ENCODE peak calls at places on chromosomes 7 and 10, in four cellular contexts. U is GM12878, Y is HepG2, S is K562. P is an unnamed sample.

GRCh38 chr7:88835147-88835728 is 39.7 kb upstream of the TEX47 start:
- DNase-seq in U (peak), Y (peak), S (peak), P (peak)

GRCh38 chr10:96089670-96090462 is 40.2 kb upstream of the ZNF518A start:
- DNase-seq in U (peak), Y (peak), S (peak), P (peak)

GRCh38 chr10:121077331-121077730 is 226.2 kb downstream of the WDR11 start:
- DNase-seq in U (no peak), Y (no peak), S (no peak), P (no peak)

GRCh38 chr7:75842836-75843446 is 29.3 kb upstream of the CCL24 start:
- DNase-seq in U (peak), Y (peak), S (peak), P (no peak)

GRCh38 chr7:27108390-27109127 is 6.1 kb upstream of the HOXA2 start:
- DNase-seq in U (no peak), Y (no peak), S (no peak), P (no peak)

GRCh38 chr7:69232445-69233376 is 365.6 kb upstream of the AUTS2 start:
- DNase-seq in U (no peak), Y (no peak), S (no peak), P (peak)

GRCh38 chr7:33853361-33854062 is 51.8 kb upstream of the BMPER start:
- DNase-seq in U (no peak), Y (no peak), S (no peak), P (no peak)

GRCh38 chr7:55369427-55369826 is 4.3 kb downstream of the LANCL2 start:
- DNase-seq in U (no peak), Y (no peak), S (no peak), P (no peak)

GRCh38 chr7:16564909-16565426 is 38.3 kb downstream of the LRRC72 start:
- DNase-seq in U (peak), Y (peak), S (peak), P (peak)

GRCh38 chr10:17747883-17748550 is 4.0 kb upstream of the TMEM236 start:
- DNase-seq in U (no peak), Y (peak), S (no peak), P (no peak)

GRCh38 chr7:96287168-96287567 is 34.7 kb downstream of the SLC25A13 start:
- DNase-seq in U (no peak), Y (no peak), S (no peak), P (no peak)

DNA sequence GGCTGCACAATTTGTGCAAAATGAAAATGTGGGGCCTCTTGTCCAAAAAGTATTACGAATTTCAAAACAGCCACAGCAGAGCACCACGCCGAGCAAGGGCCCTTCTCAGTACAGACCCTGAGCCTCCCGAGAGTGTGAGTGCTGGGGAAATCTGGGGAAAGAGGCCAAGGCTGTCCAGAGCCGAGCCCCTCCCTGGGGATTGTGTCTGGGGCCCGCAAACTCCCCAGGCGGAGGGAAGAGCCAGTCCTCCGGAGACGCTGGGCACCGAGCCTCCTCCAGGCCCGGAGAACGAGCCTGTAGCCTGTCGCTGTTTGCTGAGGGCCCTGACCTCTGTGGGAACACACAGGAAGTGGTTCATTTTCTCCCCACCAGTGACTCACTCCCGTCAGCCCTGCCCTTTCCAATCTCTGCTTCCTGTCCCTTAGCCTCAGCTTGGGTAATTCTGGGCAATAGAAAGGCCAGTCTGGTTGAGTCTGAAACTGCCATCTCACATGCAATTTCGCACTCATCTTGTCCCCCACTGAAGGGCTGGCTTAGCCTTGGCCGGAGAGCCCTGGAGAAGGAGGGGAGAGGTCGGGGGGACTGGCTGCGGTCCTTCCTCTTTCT is 19.5 kb upstream of the GNA12 start:
- DNase-seq in U (peak), Y (peak), S (peak), P (no peak)
- TF ChIP-seq TARDBP in U (no peak), Y (peak), S (no peak), P (no peak)

GRCh38 chr10:102196893-102197292 is 29.2 kb upstream of the ELOVL3 start:
- DNase-seq in U (no peak), Y (no peak), S (no peak), P (no peak)
- TF ChIP-seq FOXM1 in U (no peak), Y (no peak), S (no peak), P (no peak)

GRCh38 chr7:80589561-80590083 is 48.8 kb upstream of the CD36 start:
- DNase-seq in U (no peak), Y (no peak), S (no peak), P (no peak)
- TF ChIP-seq SP1 in U (no peak), Y (no peak), S (no peak), P (no peak)

GRCh38 chr10:126004752-126005151 is 108.4 kb downstream of the FANK1 start:
- DNase-seq in U (no peak), Y (no peak), S (no peak), P (no peak)

GRCh38 chr10:126006264-126006663 is 109.9 kb downstream of the FANK1 start:
- DNase-seq in U (no peak), Y (no peak), S (no peak), P (no peak)

GRCh38 chr10:125999694-126000093 is 103.3 kb downstream of the FANK1 start:
- DNase-seq in U (no peak), Y (no peak), S (no peak), P (no peak)

GRCh38 chr10:125997586-125997985 is 101.2 kb downstream of the FANK1 start:
- DNase-seq in U (no peak), Y (no peak), S (no peak), P (no peak)

DNA sequence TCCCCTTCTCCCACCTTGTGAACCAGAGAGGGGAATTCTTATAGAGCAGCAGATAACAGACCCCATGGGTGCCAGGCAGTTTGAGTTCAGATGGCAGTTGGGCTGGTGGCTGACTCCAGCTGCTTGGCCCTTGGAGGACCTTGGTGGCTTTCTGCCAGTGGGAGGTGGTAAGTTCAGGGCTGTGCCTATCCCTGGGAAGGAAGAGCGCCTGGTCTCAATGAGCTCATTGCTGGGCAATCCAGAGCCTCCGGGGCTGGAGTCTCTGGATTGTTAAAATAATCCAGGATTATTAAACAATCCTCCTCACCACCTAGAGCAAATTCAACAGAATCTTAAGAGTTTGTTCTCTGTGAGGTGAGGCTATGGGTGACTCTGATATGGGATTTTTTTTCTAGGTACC is 105.2 kb downstream of the FANK1 start:
- DNase-seq in U (no peak), Y (no peak), S (no peak), P (no peak)
- TF ChIP-seq TARDBP in U (no peak), Y (no peak), S (no peak), P (no peak)

DNA sequence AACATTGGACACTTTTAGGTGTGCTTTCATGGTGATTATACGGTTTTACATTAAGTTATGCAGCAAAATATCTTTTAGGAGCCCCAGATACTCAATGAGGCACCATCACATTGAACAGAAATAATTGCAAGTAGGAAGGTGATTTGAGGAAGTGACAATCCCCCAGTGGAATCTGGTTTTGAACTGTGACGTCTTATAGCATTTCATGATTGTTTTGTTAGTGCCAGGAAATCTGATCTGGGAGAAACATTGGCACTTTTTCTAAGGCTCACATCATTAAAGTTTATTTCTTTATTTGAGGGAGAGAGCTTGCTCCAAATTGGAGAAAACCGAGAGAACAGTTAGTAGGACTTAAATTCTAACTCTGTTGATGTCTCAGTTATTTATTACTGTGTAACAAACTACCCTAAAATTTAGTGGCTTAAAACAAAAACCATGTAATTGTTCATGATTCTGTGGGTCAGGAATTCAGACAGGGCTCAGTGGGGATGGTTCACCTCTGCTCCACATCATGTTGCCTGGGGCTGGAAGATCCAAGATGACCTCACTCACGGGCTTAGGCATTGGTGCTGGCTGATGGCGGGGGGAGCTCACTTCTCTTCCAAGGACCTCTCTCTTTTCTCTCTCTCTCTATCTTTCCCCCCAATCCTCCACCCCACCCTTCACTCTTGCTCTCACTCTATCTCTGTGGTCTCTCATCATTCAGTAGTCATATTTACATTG is 78.2 kb upstream of the STEAP1B start:
- DNase-seq in U (no peak), Y (no peak), S (no peak), P (no peak)
- TF ChIP-seq FOXM1 in U (no peak), Y (no peak), S (no peak), P (no peak)

GRCh38 chr7:132575987-132576722 is at the start of gene PLXNA4:
- DNase-seq in U (no peak), Y (no peak), S (no peak), P (peak)

GRCh38 chr7:132578050-132578370 is 1.7 kb upstream of the PLXNA4 start:
- DNase-seq in U (no peak), Y (no peak), S (no peak), P (no peak)

GRCh38 chr7:132576723-132577089 is 436 bp upstream of the PLXNA4 start:
- DNase-seq in U (no peak), Y (no peak), S (no peak), P (peak)

GRCh38 chr7:132578826-132579225 is 2.6 kb upstream of the PLXNA4 start:
- DNase-seq in U (no peak), Y (no peak), S (no peak), P (no peak)

GRCh38 chr7:132577206-132578049 is 1.2 kb upstream of the PLXNA4 start:
- DNase-seq in U (no peak), Y (no peak), S (no peak), P (peak)
- TF ChIP-seq SP1 in U (no peak), Y (no peak), S (no peak), P (no peak)

GRCh38 chr7:68186072-68186471 is 1189.4 kb downstream of the TYW1 start:
- DNase-seq in U (no peak), Y (no peak), S (no peak), P (no peak)
- TF ChIP-seq TARDBP in U (no peak), Y (no peak), S (no peak), P (no peak)

P was measured in HEK293T.